ENCODE peak calls at places on chromosomes 16 and 17, in eight cellular contexts. E, C, U, S, G, R, D and T are unnamed samples.

GRCh38 chr16:8863594-8864424 is 5.0 kb downstream of the CARHSP1 start:
- DNase-seq in G (no peak), C (no peak), S (no peak), E (peak; percentile 87), D (no peak), U (no peak), R (no peak), T (peak; percentile 71)

GRCh38 chr16:48137822-48138221 is 18.0 kb downstream of the ABCC12 start:
- DNase-seq in G (no peak), D (no peak), S (no peak), U (no peak), E (no peak), R (no peak), C (no peak), T (no peak)

GRCh38 chr17:80034977-80035686 is 540 bp downstream of the TBC1D16 start:
- DNase-seq in C (no peak), G (peak; percentile 87), S (no peak), R (no peak), U (no peak), E (no peak), D (no peak), T (peak; percentile 54)

GRCh38 chr17:69012895-69013805 is 47.6 kb downstream of the ABCA9 start:
- DNase-seq in S (no peak), D (no peak), R (no peak), G (no peak), U (no peak), C (no peak), E (no peak), T (no peak)

GRCh38 chr17:16352838-16353701 is at the start of gene CENPV:
- DNase-seq in C (peak; percentile 70), S (peak; percentile 41), D (peak; percentile 92), G (peak; percentile 89), E (peak; percentile 64), U (no peak), R (peak; percentile 78), T (peak; percentile 70)

GRCh38 chr17:21012736-21013135 is 30.1 kb downstream of the USP22 start:
- DNase-seq in G (no peak), S (no peak), E (no peak), C (peak; percentile 57), D (no peak), R (no peak), U (no peak), T (no peak)

GRCh38 chr16:85563515-85564276 is 49.4 kb upstream of the GSE1 start:
- DNase-seq in G (peak; percentile 88), E (peak; percentile 85), S (no peak), D (peak; percentile 93), U (no peak), C (peak; percentile 85), R (no peak), T (peak; percentile 87)

GRCh38 chr17:7405413-7405881 is 1.6 kb upstream of the TMEM256 start:
- DNase-seq in U (no peak), G (no peak), S (no peak), C (no peak), D (peak; percentile 86), R (no peak), E (no peak), T (no peak)

GRCh38 chr16:68898026-68898425 is 54.7 kb downstream of the TANGO6 start:
- DNase-seq in C (no peak), E (no peak), R (no peak), D (no peak), U (no peak), G (no peak), S (no peak), T (no peak)

GRCh38 chr16:87125206-87126155 is 191.7 kb downstream of the C16orf95 start:
- DNase-seq in R (no peak), U (no peak), D (peak; percentile 61), S (no peak), E (no peak), C (peak; percentile 46), G (no peak), T (no peak)

GRCh38 chr17:77475012-77475976 is 334.5 kb downstream of the SEC14L1 start:
- DNase-seq in G (no peak), S (no peak), R (no peak), U (no peak), E (no peak), C (no peak), D (peak; percentile 69), T (no peak)
- TF ChIP-seq POLR2AphosphoS5 in G (peak; percentile 30), S (no peak), R (no peak), U (no peak), E (no peak), C (no peak), D (peak; percentile 20), T (no peak)

DNA sequence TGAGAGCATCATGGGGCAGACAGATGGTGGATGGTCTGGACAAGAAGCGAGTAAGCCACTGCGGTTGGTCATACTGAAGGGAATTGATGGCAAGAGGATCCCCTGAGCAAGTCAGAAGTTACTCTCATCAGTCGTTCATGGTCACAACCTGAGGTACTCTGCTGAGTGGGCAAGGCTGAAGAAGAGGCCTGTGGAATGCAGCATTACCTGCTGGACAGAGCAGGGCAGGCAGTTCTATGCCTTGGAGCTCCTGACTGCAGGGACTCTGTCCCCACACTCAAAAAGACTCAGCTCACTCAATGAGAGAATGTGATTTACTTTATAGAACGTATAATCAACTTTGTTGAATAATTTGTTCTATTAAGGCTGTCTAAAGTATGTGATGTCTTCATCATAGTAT is 28.4 kb downstream of the ALDH3A2 start:
- DNase-seq in E (no peak), R (no peak), D (no peak), U (no peak), S (no peak), C (no peak), G (no peak), T (no peak)
- H3K9me3 ChIP-seq in E (no peaks in the 10 kb centered on the region), R (no peaks in the 10 kb centered on the region), D (no peaks in the 10 kb centered on the region), U (no peaks in the 10 kb centered on the region), S (no peaks in the 10 kb centered on the region), C (no peaks in the 10 kb centered on the region), G (no peaks in the 10 kb centered on the region), T (no peaks in the 10 kb centered on the region)

GRCh38 chr16:24728011-24728410 is 1.4 kb upstream of the TNRC6A start:
- DNase-seq in U (no peak), S (no peak), C (no peak), G (no peak), E (no peak), D (peak; percentile 21), R (no peak), T (no peak)

GRCh38 chr16:24729967-24730815 is 740 bp downstream of the TNRC6A start:
- DNase-seq in R (no peak), C (peak; percentile 65), S (no peak), E (peak; percentile 33), G (no peak), D (no peak), U (no peak), T (peak; percentile 43)

GRCh38 chr16:24730914-24731313 is 1.5 kb downstream of the TNRC6A start:
- DNase-seq in U (no peak), D (no peak), R (no peak), E (no peak), G (no peak), S (no peak), C (no peak), T (no peak)

GRCh38 chr16:24729243-24729966 is at the start of gene TNRC6A:
- DNase-seq in R (peak; percentile 93), D (peak; percentile 97), C (peak; percentile 96), U (peak; percentile 86), G (peak; percentile 96), E (peak; percentile 89), S (peak; percentile 62), T (peak; percentile 90)

DNA sequence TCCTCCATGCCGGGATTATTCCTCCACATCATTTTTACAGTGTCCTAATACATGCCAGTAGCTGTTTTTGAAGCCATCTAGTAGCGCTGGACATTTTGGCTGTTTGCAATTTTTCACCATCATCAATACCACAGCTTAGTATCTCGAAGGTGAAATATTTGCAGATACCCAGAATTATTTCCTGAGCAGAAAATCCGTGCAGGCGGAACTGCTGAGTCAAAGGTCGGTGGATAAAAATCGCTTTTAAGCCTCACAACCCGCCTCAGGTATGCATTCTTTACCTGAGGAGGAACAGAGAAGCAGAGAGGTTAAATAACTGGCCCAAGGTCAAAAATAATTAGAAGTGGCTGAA is 584 bp upstream of the TNRC6A start:
- DNase-seq in U (no peak), C (no peak), E (no peak), D (no peak), G (no peak), R (no peak), S (no peak), T (no peak)
- TF ChIP-seq POLR2AphosphoS5 in U (no peak), C (no peak), E (no peak), D (no peak), G (no peak), R (no peak), S (no peak), T (no peak)

GRCh38 chr16:26247063-26247462 is 555.3 kb downstream of the HS3ST4 start:
- DNase-seq in U (no peak), S (no peak), D (no peak), R (no peak), C (no peak), E (no peak), G (no peak), T (no peak)
- H3K9me3 ChIP-seq in U (peaks cover 8% of the 10 kb centered on the region), S (peaks cover 26% of the 10 kb centered on the region), D (peaks cover 3% of the 10 kb centered on the region), R (no peaks in the 10 kb centered on the region), C (peaks cover 3% of the 10 kb centered on the region), E (peaks cover 15% of the 10 kb centered on the region), G (no peaks in the 10 kb centered on the region), T (no peaks in the 10 kb centered on the region)

GRCh38 chr17:47224971-47225370 is 15.8 kb downstream of the MYL4 start:
- DNase-seq in S (no peak), U (no peak), C (no peak), G (no peak), R (no peak), E (no peak), D (no peak), T (no peak)

GRCh38 chr17:47227862-47228261 is 18.7 kb downstream of the MYL4 start:
- DNase-seq in S (no peak), D (no peak), C (no peak), U (no peak), E (no peak), G (no peak), R (peak; percentile 12), T (no peak)

GRCh38 chr17:47225911-47226688 is 17.0 kb downstream of the MYL4 start:
- DNase-seq in U (no peak), E (no peak), S (no peak), R (no peak), C (no peak), D (no peak), G (no peak), T (no peak)

GRCh38 chr17:47223460-47223859 is 14.3 kb downstream of the MYL4 start:
- DNase-seq in G (no peak), U (no peak), E (peak; percentile 57), D (no peak), S (no peak), R (no peak), C (no peak), T (no peak)

GRCh38 chr17:47225436-47225858 is 16.3 kb downstream of the MYL4 start:
- DNase-seq in C (peak; percentile 92), G (no peak), D (no peak), E (peak; percentile 82), U (no peak), R (peak; percentile 82), S (peak; percentile 58), T (peak; percentile 52)
- TF ChIP-seq POLR2AphosphoS5 in C (no peak), G (no peak), D (peak; percentile 51), E (peak; percentile 69), U (no peak), R (no peak), S (no peak), T (no peak)

GRCh38 chr17:70969540-70970034 is 800.3 kb downstream of the KCNJ2 start:
- DNase-seq in C (no peak), D (no peak), U (no peak), S (no peak), G (no peak), R (no peak), E (no peak), T (no peak)

GRCh38 chr17:70968302-70968701 is 799.0 kb downstream of the KCNJ2 start:
- DNase-seq in G (no peak), D (no peak), U (no peak), E (no peak), C (no peak), R (no peak), S (no peak), T (no peak)
- H3K9me3 ChIP-seq in G (peaks cover 21% of the 10 kb centered on the region), D (no peaks in the 10 kb centered on the region), U (peaks cover 14% of the 10 kb centered on the region), E (peaks cover 13% of the 10 kb centered on the region), C (peaks cover 2% of the 10 kb centered on the region), R (no peaks in the 10 kb centered on the region), S (no peaks in the 10 kb centered on the region), T (no peaks in the 10 kb centered on the region)